ENCODE peak calls at places on chromosomes 11 and 22, in nine cellular contexts. O is mammary epithelial cell, G is activated T-helper 1 cell treated with Interleukin-2 at 50 U/mL for 16 hours, H is psoas muscle, B is iPS-NIHi11, L is T-helper 1 cell, T is EL, D is renal cortical epithelial cell, W is neural crest cell. J is an unnamed sample.

GRCh38 chr22:35152316-35152715 is 86.4 kb downstream of the ISX start:
- DNase-seq in O (no peak), G (no peak), H (no peak), B (no peak), L (no peak), T (no peak), D (no peak), W (no peak), J (no peak)

GRCh38 chr11:72885853-72886252 is 71.6 kb downstream of the ATG16L2 start:
- DNase-seq in O (no peak), G (no peak), H (no peak), B (no peak), L (no peak), T (no peak), D (no peak), W (no peak), J (no peak)

GRCh38 chr22:20979243-20979809 is 2.8 kb upstream of the LZTR1 start:
- DNase-seq in O (peak; percentile 43), G (peak; percentile 30), H (peak; percentile 71), B (peak; percentile 94), L (peak; percentile 52), T (peak; percentile 69), D (peak; percentile 63), W (peak; percentile 50), J (peak; percentile 70)

GRCh38 chr11:92810423-92810822 is 159.0 kb upstream of the MTNR1B start:
- DNase-seq in O (no peak), G (no peak), H (no peak), B (no peak), L (no peak), T (no peak), D (no peak), W (no peak), J (no peak)

GRCh38 chr11:85756401-85757200 is 54.3 kb downstream of the SYTL2 start:
- DNase-seq in O (no peak), G (no peak), H (no peak), B (no peak), L (peak; percentile 46), T (no peak), D (no peak), W (no peak), J (no peak)

GRCh38 chr22:46110215-46110614 is 40.1 kb upstream of the PPARA start:
- DNase-seq in O (peak; percentile 70), G (no peak), H (no peak), B (peak; percentile 64), L (no peak), T (no peak), D (peak; percentile 43), W (no peak), J (no peak)

GRCh38 chr11:12243511-12243910 is 133.1 kb downstream of the MICAL2 start:
- DNase-seq in O (no peak), G (no peak), H (no peak), B (no peak), L (no peak), T (no peak), D (no peak), W (no peak), J (no peak)

GRCh38 chr11:2320591-2321310 is 18.9 kb downstream of the TSPAN32 start:
- DNase-seq in O (no peak), G (no peak), H (no peak), B (no peak), L (no peak), T (no peak), D (no peak), W (no peak), J (no peak)

GRCh38 chr11:6736495-6737121 is 35.2 kb downstream of the OR2AG2 start:
- DNase-seq in O (peak; percentile 24), G (no peak), H (no peak), B (no peak), L (no peak), T (peak; percentile 16), D (peak; percentile 29), W (no peak), J (no peak)

GRCh38 chr11:78763664-78764063 is 189.0 kb upstream of the NARS2 start:
- DNase-seq in O (no peak), G (no peak), H (no peak), B (no peak), L (no peak), T (no peak), D (no peak), W (no peak), J (no peak)

GRCh38 chr22:47592791-47593190 is 830.3 kb downstream of the TBC1D22A start:
- DNase-seq in O (no peak), G (no peak), H (no peak), B (no peak), L (no peak), T (no peak), D (no peak), W (no peak), J (no peak)

GRCh38 chr11:3122775-3123201 is 42.3 kb downstream of the OSBPL5 start:
- DNase-seq in O (no peak), G (no peak), H (no peak), B (no peak), L (no peak), T (no peak), D (no peak), W (no peak), J (no peak)

GRCh38 chr22:46077669-46078099 is 72.6 kb upstream of the PPARA start:
- DNase-seq in O (peak; percentile 29), G (no peak), H (peak; percentile 34), B (no peak), L (no peak), T (peak; percentile 52), D (no peak), W (no peak), J (no peak)

GRCh38 chr11:61024938-61025818 is 53.7 kb downstream of the CD6 start:
- DNase-seq in O (no peak), G (no peak), H (no peak), B (no peak), L (no peak), T (no peak), D (no peak), W (no peak), J (no peak)

GRCh38 chr11:108985611-108986279 is 320.9 kb downstream of the DDX10 start:
- DNase-seq in O (peak; percentile 37), G (no peak), H (no peak), B (no peak), L (no peak), T (peak; percentile 71), D (peak; percentile 61), W (no peak), J (no peak)

GRCh38 chr11:57729479-57729878 is 11.8 kb upstream of the SELENOH start:
- DNase-seq in O (no peak), G (no peak), H (no peak), B (no peak), L (no peak), T (no peak), D (no peak), W (no peak), J (no peak)

GRCh38 chr22:49242480-49242879 is 585.2 kb downstream of the BRD1 start:
- DNase-seq in O (no peak), G (no peak), H (no peak), B (no peak), L (no peak), T (no peak), D (no peak), W (no peak), J (no peak)

GRCh38 chr11:70159612-70160570 is 43.2 kb upstream of the FADD start:
- DNase-seq in O (peak; percentile 99), G (no peak), H (no peak), B (no peak), L (no peak), T (peak; percentile 60), D (peak; percentile 18), W (no peak), J (no peak)

GRCh38 chr11:801097-801780 is 3.2 kb upstream of the SLC25A22 start:
- DNase-seq in O (no peak), G (no peak), H (no peak), B (no peak), L (no peak), T (no peak), D (no peak), W (no peak), J (no peak)

GRCh38 chr11:2380807-2381350 is 3.8 kb downstream of the CD81 start:
- DNase-seq in O (no peak), G (no peak), H (peak; percentile 77), B (no peak), L (no peak), T (no peak), D (no peak), W (no peak), J (no peak)

GRCh38 chr11:93988455-93988854 is 32.7 kb upstream of the HEPHL1 start:
- DNase-seq in O (no peak), G (no peak), H (no peak), B (no peak), L (no peak), T (no peak), D (no peak), W (no peak), J (no peak)

GRCh38 chr11:17887779-17888178 is 125.1 kb downstream of the SERGEF start:
- DNase-seq in O (no peak), G (no peak), H (no peak), B (peak; percentile 30), L (no peak), T (no peak), D (no peak), W (no peak), J (no peak)

GRCh38 chr11:73087730-73088129 is 54.4 kb downstream of the FCHSD2 start:
- DNase-seq in O (peak; percentile 7), G (no peak), H (no peak), B (no peak), L (no peak), T (no peak), D (peak; percentile 17), W (no peak), J (no peak)

GRCh38 chr11:93718057-93718563 is 23.2 kb downstream of the TAF1D start:
- DNase-seq in O (no peak), G (no peak), H (no peak), B (no peak), L (peak; percentile 40), T (no peak), D (no peak), W (no peak), J (peak; percentile 40)

GRCh38 chr11:108647701-108648527 is 17.0 kb upstream of the DDX10 start:
- DNase-seq in O (peak; percentile 85), G (peak; percentile 29), H (peak; percentile 49), B (peak; percentile 63), L (peak; percentile 58), T (peak; percentile 79), D (peak; percentile 75), W (peak; percentile 62), J (peak; percentile 23)

GRCh38 chr11:13152736-13153541 is 124.7 kb upstream of the BMAL1 start:
- DNase-seq in O (no peak), G (no peak), H (no peak), B (no peak), L (no peak), T (peak; percentile 33), D (peak; percentile 41), W (no peak), J (no peak)

GRCh38 chr22:26477341-26477731 is 6.2 kb downstream of the HPS4 start:
- DNase-seq in O (no peak), G (no peak), H (no peak), B (no peak), L (no peak), T (no peak), D (no peak), W (no peak), J (no peak)

GRCh38 chr11:100328626-100329340 is 358.3 kb upstream of the ARHGAP42 start:
- DNase-seq in O (peak; percentile 87), G (no peak), H (no peak), B (no peak), L (no peak), T (peak; percentile 4), D (peak; percentile 52), W (no peak), J (no peak)

GRCh38 chr11:3989891-3990290 is 104.7 kb upstream of the RRM1 start:
- DNase-seq in O (no peak), G (no peak), H (no peak), B (no peak), L (peak; percentile 58), T (no peak), D (no peak), W (no peak), J (no peak)

GRCh38 chr11:59053387-59053786 is 32.7 kb upstream of the GLYATL1B start:
- DNase-seq in O (peak; percentile 25), G (peak; percentile 60), H (peak; percentile 62), B (peak; percentile 26), L (peak; percentile 70), T (peak; percentile 57), D (peak; percentile 42), W (peak; percentile 74), J (peak; percentile 42)

GRCh38 chr11:79461144-79461543 is 20.3 kb upstream of the TENM4 start:
- DNase-seq in O (peak; percentile 54), G (no peak), H (no peak), B (no peak), L (no peak), T (peak; percentile 25), D (peak; percentile 65), W (no peak), J (no peak)